ENCODE peak calls at places on chromosome 1, in five cellular contexts. H, W, C, F and X are unnamed samples.

GRCh38 chr1:111596499-111596898 is 23.1 kb upstream of the RAP1A start:
- DNase-seq in H (no peak), W (no peak), C (no peak), F (no peak), X (no peak)

GRCh38 chr1:117541003-117541402 is 64.8 kb upstream of the TENT5C start:
- DNase-seq in H (no peak), W (no peak), C (no peak), F (no peak), X (no peak)

GRCh38 chr1:27368872-27369703 is 2.3 kb upstream of the MAP3K6 start:
- DNase-seq in H (no peak), W (no peak), C (no peak), F (peak; percentile 55), X (peak; percentile 33)

GRCh38 chr1:212860713-212861581 is 2.9 kb downstream of the FLVCR1 start:
- DNase-seq in H (no peak), W (no peak), C (no peak), F (peak; percentile 38), X (no peak)

GRCh38 chr1:230317823-230318819 is 108.0 kb downstream of the PGBD5 start:
- DNase-seq in H (no peak), W (no peak), C (no peak), F (no peak), X (peak; percentile 81)

GRCh38 chr1:158212315-158212714 is 31.6 kb downstream of the CD1D start:
- DNase-seq in H (peak; percentile 93), W (no peak), C (peak; percentile 47), F (no peak), X (no peak)

GRCh38 chr1:107138166-107138565 is 2.7 kb upstream of the NTNG1 start:
- DNase-seq in H (no peak), W (no peak), C (no peak), F (no peak), X (no peak)

GRCh38 chr1:30111431-30111830 is 612.0 kb downstream of the MATN1 start:
- DNase-seq in H (peak; percentile 65), W (peak; percentile 55), C (peak; percentile 77), F (peak; percentile 33), X (peak; percentile 51)

GRCh38 chr1:54887665-54888071 is 673 bp upstream of the DHCR24 start:
- DNase-seq in H (peak; percentile 41), W (peak; percentile 46), C (no peak), F (peak; percentile 19), X (no peak)

GRCh38 chr1:103326595-103326994 is 198.9 kb upstream of the RNPC3 start:
- DNase-seq in H (no peak), W (no peak), C (no peak), F (no peak), X (peak; percentile 66)

GRCh38 chr1:216722841-216723240 is 388 bp downstream of the ESRRG start:
- DNase-seq in H (no peak), W (peak; percentile 18), C (no peak), F (no peak), X (no peak)
- H3K9ac ChIP-seq in H (peak overlapping the region; percentile 36), W (no peak overlapping the region), C (peak overlapping the region; percentile 77), F (no peak overlapping the region), X (no peak overlapping the region)

GRCh38 chr1:21882721-21883415 is 54.2 kb downstream of the HSPG2 start:
- DNase-seq in H (no peak), W (no peak), C (no peak), F (no peak), X (peak; percentile 52)
- H2BK12ac ChIP-seq in H (no peak overlapping the region), W (no peak overlapping the region), C (no peak overlapping the region), F (no peak overlapping the region), X (no peak overlapping the region)

GRCh38 chr1:6241887-6242740 is 1.9 kb upstream of the HES3 start:
- DNase-seq in H (peak; percentile 79), W (no peak), C (peak; percentile 87), F (no peak), X (no peak)
- H3K9ac ChIP-seq in H (no peak overlapping the region), W (peak overlapping the region; percentile 70), C (peak overlapping the region; percentile 4), F (no peak overlapping the region), X (no peak overlapping the region)

GRCh38 chr1:68431076-68431475 is 18.7 kb downstream of the RPE65 start:
- DNase-seq in H (no peak), W (no peak), C (no peak), F (no peak), X (no peak)
- H2BK12ac ChIP-seq in H (no peak overlapping the region), W (no peak overlapping the region), C (no peak overlapping the region), F (no peak overlapping the region), X (no peak overlapping the region)

DNA sequence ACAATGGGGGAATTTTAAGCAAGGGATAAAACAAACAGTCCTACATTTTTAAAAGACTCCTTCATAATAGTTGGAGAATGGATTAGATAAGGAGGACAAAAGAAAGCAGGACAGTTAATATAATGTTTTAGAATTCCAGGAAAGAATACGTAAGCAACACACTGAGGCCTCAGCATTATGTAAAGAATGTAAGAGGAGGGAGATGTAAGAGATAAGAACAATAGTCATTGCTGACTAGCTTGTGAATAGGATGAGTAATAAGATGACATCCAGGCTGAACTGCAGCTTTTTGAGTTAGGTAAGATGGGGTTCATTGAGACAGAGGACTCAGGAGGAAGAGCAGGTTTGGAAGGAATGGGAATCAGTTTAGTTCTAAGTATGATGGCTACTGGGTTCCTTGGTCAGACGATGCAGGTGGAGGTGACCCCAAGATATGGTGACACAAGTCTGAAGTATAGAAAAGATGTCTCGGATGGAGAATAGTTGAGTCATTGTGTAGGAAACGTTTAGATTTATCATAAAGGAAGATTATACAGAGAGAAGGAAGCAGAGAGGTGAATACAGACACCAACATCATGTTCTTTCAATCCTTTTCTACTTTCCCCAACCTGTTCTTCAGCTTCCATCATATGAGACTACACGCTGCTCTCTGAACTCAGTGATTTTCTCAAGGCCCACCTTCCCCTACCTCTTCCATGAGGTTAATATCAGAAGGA is 372.8 kb downstream of the PTBP2 start:
- DNase-seq in H (no peak), W (no peak), C (no peak), F (peak; percentile 67), X (peak; percentile 42)
- H3K9ac ChIP-seq in H (no peak overlapping the region), W (no peak overlapping the region), C (no peak overlapping the region), F (no peak overlapping the region), X (no peak overlapping the region)

GRCh38 chr1:63863137-63863536 is 89.3 kb downstream of the ROR1 start:
- DNase-seq in H (no peak), W (no peak), C (no peak), F (no peak), X (no peak)
- H2BK12ac ChIP-seq in H (no peak overlapping the region), W (no peak overlapping the region), C (no peak overlapping the region), F (no peak overlapping the region), X (no peak overlapping the region)

GRCh38 chr1:18108313-18109057 is 887 bp downstream of the IGSF21 start:
- DNase-seq in H (no peak), W (no peak), C (no peak), F (no peak), X (no peak)

GRCh38 chr1:18110968-18111367 is 3.4 kb downstream of the IGSF21 start:
- DNase-seq in H (peak; percentile 47), W (no peak), C (peak; percentile 83), F (no peak), X (no peak)

GRCh38 chr1:18109058-18109755 is 1.6 kb downstream of the IGSF21 start:
- DNase-seq in H (no peak), W (no peak), C (peak; percentile 61), F (no peak), X (no peak)

GRCh38 chr1:18110598-18110939 is 3.0 kb downstream of the IGSF21 start:
- DNase-seq in H (no peak), W (no peak), C (no peak), F (no peak), X (no peak)

DNA sequence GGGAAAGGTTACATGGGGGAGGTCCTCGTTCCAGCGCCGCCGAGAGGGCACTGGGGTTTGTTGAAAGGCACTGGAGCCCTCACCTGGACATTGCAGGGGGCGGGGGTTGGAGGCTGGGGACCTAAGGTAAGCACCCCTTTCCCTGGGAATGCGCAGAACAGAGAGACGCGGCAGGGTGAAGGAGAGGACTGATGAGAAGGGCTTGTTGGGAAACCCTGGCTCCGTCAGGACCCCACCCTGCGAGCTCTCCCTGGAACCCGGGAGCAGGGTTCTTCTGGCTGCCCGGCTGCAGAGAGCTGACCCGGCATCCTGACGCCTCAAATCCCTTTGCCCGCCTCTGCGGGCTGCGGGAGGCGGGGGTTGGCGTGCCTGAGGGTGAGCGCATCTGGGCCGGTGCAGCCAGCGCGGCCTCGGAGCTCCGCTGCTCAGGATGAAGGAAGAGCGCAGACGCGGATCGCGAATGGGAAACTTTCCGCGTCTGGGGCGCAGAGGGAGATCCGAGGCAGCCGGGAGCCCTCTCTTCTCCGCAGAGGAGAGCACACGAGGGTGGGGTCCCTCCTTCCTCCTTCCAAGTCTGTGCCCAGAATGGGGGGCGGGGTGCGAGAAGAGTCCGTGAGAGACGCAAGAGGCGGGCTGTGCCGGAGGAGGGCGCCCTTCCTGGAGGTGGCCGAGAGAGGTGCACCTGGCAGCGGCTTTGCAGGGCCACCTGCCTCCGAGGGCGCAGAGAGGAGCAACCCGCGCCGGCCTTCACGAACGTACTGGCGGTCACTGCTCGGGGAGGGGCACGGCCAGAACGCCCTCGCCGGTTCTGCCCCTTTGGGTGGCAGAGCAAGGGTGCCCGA is 2.4 kb downstream of the IGSF21 start:
- DNase-seq in H (peak; percentile 91), W (no peak), C (peak; percentile 96), F (no peak), X (no peak)
- H3K9ac ChIP-seq in H (no peak overlapping the region), W (peak overlapping the region; percentile 66), C (no peak overlapping the region), F (no peak overlapping the region), X (no peak overlapping the region)

DNA sequence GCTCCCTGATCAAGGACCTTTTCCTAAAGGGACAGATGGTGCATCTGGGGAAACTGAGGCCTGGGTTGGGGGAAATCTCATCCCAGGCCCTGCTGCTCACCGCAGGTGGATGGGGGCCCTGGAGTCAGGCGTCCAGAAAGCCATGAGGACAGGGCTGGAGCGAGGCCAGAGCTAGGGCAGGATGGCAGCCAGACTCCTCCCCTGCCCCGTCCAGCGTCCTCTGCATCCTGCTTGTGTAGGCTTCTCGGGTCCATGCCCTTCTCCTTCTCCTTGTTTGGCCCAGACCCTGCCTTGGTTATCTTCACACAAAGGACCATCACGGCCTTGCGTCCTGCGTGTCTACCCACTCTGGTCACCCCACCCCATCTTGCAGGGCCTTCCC is 43.0 kb downstream of the TRIM11 start:
- DNase-seq in H (no peak), W (no peak), C (no peak), F (no peak), X (no peak)
- H2BK12ac ChIP-seq in H (no peak overlapping the region), W (no peak overlapping the region), C (no peak overlapping the region), F (no peak overlapping the region), X (no peak overlapping the region)